ENCODE peak calls at places on chromosomes 13 and 19, in ten cellular contexts. L is tibial artery; I is ascending aorta; K is H9; Y is upper lobe of right lung; U is thoracic aorta; F is CD8-positive, alpha-beta memory T cell; X is CD8-positive, alpha-beta T cell; C is pancreas; J is heart right ventricle. R is an unnamed sample. For H3K4me1, the result is how much of the 10 kb centered on the place peaks cover.

GRCh38 chr19:57978586-57979289 is 4.4 kb upstream of the C19orf18 start:
- DNase-seq in L (no peak), I (no peak), K (no peak), Y (no peak), U (no peak), F (no peak), X (no peak), C (no peak), J (no peak), R (no peak)

GRCh38 chr19:20072936-20073335 is 4.9 kb upstream of the ZNF90 start:
- DNase-seq in L (no peak), I (no peak), K (no peak), Y (no peak), U (no peak), F (no peak), X (no peak), C (no peak), J (no peak), R (no peak)

GRCh38 chr19:38741670-38742069 is 2.6 kb downstream of the CAPN12 start:
- DNase-seq in L (no peak), I (no peak), K (no peak), Y (no peak), U (no peak), F (no peak), X (no peak), C (no peak), J (no peak), R (no peak)

GRCh38 chr13:21395953-21396352 is 63.1 kb downstream of the ZDHHC20 start:
- DNase-seq in L (no peak), I (no peak), K (no peak), Y (no peak), U (no peak), F (no peak), X (no peak), C (no peak), J (no peak), R (no peak)

GRCh38 chr19:33143897-33144405 is 12.0 kb downstream of the WDR88 start:
- DNase-seq in L (peak), I (no peak), K (peak), Y (peak), U (no peak), F (peak), X (peak), C (peak), J (peak), R (no peak)

GRCh38 chr19:42122691-42123607 is 9.3 kb downstream of the POU2F2 start:
- DNase-seq in L (no peak), I (no peak), K (no peak), Y (no peak), U (no peak), F (no peak), X (peak), C (no peak), J (no peak), R (no peak)

GRCh38 chr19:55156202-55157063 is 1.1 kb downstream of the TNNI3 start:
- DNase-seq in L (no peak), I (no peak), K (peak), Y (peak), U (no peak), F (peak), X (peak), C (peak), J (peak), R (no peak)

GRCh38 chr19:15291666-15292065 is 40.7 kb downstream of the BRD4 start:
- DNase-seq in L (no peak), I (no peak), K (no peak), Y (no peak), U (no peak), F (no peak), X (no peak), C (no peak), J (no peak), R (no peak)

GRCh38 chr19:13181747-13182388 is 31.7 kb downstream of the IER2 start:
- DNase-seq in L (peak), I (no peak), K (no peak), Y (peak), U (no peak), F (peak), X (peak), C (no peak), J (peak), R (no peak)

GRCh38 chr13:74205313-74205690 is 71.1 kb upstream of the KLF12 start:
- DNase-seq in L (no peak), I (no peak), K (no peak), Y (no peak), U (no peak), F (no peak), X (no peak), C (no peak), J (no peak), R (no peak)

GRCh38 chr13:44854264-44855060 is 134.8 kb downstream of the NUFIP1 start:
- DNase-seq in L (no peak), I (no peak), K (no peak), Y (peak), U (no peak), F (no peak), X (no peak), C (no peak), J (peak), R (no peak)

GRCh38 chr13:32824671-32825070 is 191.6 kb upstream of the KL start:
- DNase-seq in L (no peak), I (no peak), K (peak), Y (no peak), U (no peak), F (no peak), X (no peak), C (no peak), J (no peak), R (peak)

GRCh38 chr19:48194041-48194871 is 23.8 kb downstream of the ZSWIM9 start:
- DNase-seq in L (no peak), I (no peak), K (peak), Y (no peak), U (no peak), F (no peak), X (no peak), C (no peak), J (no peak), R (no peak)

GRCh38 chr19:1390594-1391423 is 7.1 kb downstream of the NDUFS7 start:
- DNase-seq in L (no peak), I (no peak), K (no peak), Y (no peak), U (no peak), F (no peak), X (no peak), C (peak), J (no peak), R (no peak)

GRCh38 chr13:48853381-48854102 is 122.2 kb upstream of the FNDC3A start:
- DNase-seq in L (no peak), I (no peak), K (no peak), Y (no peak), U (peak), F (no peak), X (no peak), C (no peak), J (no peak), R (no peak)

GRCh38 chr13:39571502-39572092 is 31.4 kb downstream of the LHFPL6 start:
- DNase-seq in L (no peak), I (no peak), K (no peak), Y (no peak), U (no peak), F (no peak), X (no peak), C (peak), J (peak), R (no peak)

GRCh38 chr13:28505543-28506135 is 10.7 kb upstream of the FLT1 start:
- DNase-seq in L (no peak), I (no peak), K (no peak), Y (no peak), U (no peak), F (no peak), X (no peak), C (no peak), J (no peak), R (no peak)

GRCh38 chr19:34960103-34960805 is 3.8 kb downstream of the ZNF792 start:
- DNase-seq in L (no peak), I (no peak), K (no peak), Y (no peak), U (no peak), F (no peak), X (no peak), C (no peak), J (no peak), R (no peak)

GRCh38 chr13:80901111-80902014 is 560.4 kb upstream of the SPRY2 start:
- DNase-seq in L (no peak), I (no peak), K (no peak), Y (no peak), U (no peak), F (no peak), X (no peak), C (no peak), J (no peak), R (no peak)

GRCh38 chr13:113373811-113374485 is 10.0 kb upstream of the GRTP1 start:
- DNase-seq in L (no peak), I (no peak), K (no peak), Y (no peak), U (no peak), F (no peak), X (no peak), C (no peak), J (no peak), R (no peak)

GRCh38 chr19:610801-611505 is 21.3 kb downstream of the HCN2 start:
- DNase-seq in L (no peak), I (no peak), K (no peak), Y (no peak), U (no peak), F (peak), X (peak), C (peak), J (peak), R (no peak)

GRCh38 chr19:48859711-48860572 is 8.5 kb downstream of the PLEKHA4 start:
- DNase-seq in L (no peak), I (no peak), K (peak), Y (peak), U (no peak), F (no peak), X (no peak), C (peak), J (no peak), R (no peak)

GRCh38 chr19:42117076-42117475 is 15.2 kb downstream of the POU2F2 start:
- DNase-seq in L (no peak), I (no peak), K (no peak), Y (no peak), U (no peak), F (no peak), X (no peak), C (no peak), J (no peak), R (no peak)

GRCh38 chr13:29519921-29520320 is 75.6 kb downstream of the SLC7A1 start:
- DNase-seq in L (no peak), I (no peak), K (no peak), Y (no peak), U (no peak), F (no peak), X (no peak), C (no peak), J (no peak), R (no peak)
- H3K27ac ChIP-seq in L (peak), I (no peak), K (no peak), Y (no peak), U (no peak), F (no peak), X (no peak), C (no peak), J (no peak), R (no peak)

GRCh38 chr19:43672061-43672679 is 2.2 kb upstream of the PLAUR start:
- DNase-seq in L (no peak), I (no peak), K (no peak), Y (no peak), U (no peak), F (no peak), X (no peak), C (no peak), J (no peak), R (no peak)

GRCh38 chr19:43674630-43674982 is 4.6 kb upstream of the PLAUR start:
- DNase-seq in L (no peak), I (no peak), K (no peak), Y (no peak), U (no peak), F (no peak), X (no peak), C (no peak), J (peak), R (no peak)

GRCh38 chr19:43675906-43676305 is 5.9 kb upstream of the PLAUR start:
- DNase-seq in L (no peak), I (no peak), K (no peak), Y (no peak), U (no peak), F (no peak), X (no peak), C (no peak), J (no peak), R (no peak)

GRCh38 chr19:43675269-43675879 is 5.4 kb upstream of the PLAUR start:
- DNase-seq in L (no peak), I (no peak), K (no peak), Y (no peak), U (no peak), F (no peak), X (no peak), C (no peak), J (no peak), R (no peak)

DNA sequence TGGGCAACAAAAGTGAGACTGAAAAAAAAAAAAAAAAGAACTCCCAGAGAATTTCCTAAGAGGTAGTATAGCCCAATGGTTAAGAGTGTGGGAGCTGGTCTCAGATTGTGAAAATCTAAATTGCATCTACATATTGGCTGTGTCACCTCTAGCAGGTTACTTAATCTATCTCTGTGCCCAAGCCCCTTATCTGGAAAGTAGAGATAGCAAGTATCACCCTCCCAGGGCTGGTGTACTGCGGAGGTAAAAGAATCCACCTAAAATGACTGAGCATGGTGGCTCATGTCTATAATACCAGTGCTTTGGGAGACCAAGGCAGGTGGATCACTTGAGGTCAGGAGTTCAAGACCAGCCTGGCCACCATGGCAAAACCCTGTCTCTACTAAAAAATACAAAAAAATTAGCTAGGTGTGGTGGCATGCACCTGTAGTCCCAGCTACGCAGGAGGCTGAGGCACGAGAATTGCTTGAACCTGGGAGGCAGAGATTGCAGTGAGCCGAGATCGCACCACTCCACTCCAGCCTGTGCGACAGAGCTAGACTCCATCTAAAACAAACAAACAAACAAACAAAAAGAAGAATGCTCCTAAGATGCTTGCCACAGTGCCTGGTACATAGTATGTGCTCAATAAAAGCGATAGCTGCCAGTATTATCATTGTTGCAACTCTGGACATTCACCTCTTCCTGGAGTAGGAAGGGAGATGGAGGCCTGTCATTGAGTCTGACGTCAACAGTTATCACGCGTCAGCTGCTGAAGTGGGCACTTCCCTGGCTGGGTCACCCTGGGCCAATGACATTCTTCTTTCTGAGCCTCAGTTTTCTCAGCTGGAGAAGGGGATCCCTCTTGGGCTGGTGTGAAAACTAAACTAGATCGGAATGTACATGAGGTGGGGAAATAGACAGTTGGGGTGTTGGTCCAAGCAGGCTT is 4.0 kb upstream of the PLAUR start:
- DNase-seq in L (no peak), I (no peak), K (no peak), Y (no peak), U (no peak), F (no peak), X (no peak), C (no peak), J (no peak), R (no peak)
- H3K4me1 ChIP-seq in L (under half), I (under half), K (under half), Y (under half), U (under half), F (under half), X (under half), C (under half), J (under half), R (under half)

GRCh38 chr19:3975637-3976087 is 4.8 kb upstream of the DAPK3 start:
- DNase-seq in L (no peak), I (no peak), K (peak), Y (no peak), U (no peak), F (no peak), X (no peak), C (no peak), J (no peak), R (no peak)
- H3K27ac ChIP-seq in L (no peak), I (no peak), K (no peak), Y (no peak), U (no peak), F (no peak), X (no peak), C (no peak), J (no peak), R (no peak)

DNA sequence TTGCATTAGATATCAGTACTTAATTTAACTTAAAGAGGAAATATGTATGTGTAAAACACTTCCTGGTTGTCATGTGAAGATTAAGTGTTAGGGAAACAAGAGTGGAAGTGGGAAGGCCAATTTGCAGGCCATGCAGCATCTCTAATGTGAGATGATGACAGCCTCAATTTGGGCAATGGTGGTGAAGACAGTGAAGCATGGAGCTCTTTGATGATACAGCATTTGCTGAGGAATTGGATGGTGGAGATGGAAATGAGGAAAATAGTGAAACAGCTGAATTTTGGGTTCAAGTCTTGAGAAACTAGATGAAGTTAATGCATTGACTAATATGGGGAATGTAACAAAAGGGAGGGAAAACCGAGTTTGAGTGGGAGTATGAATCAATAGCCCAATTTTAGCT is 231.7 kb upstream of the MIR17HG start:
- DNase-seq in L (no peak), I (no peak), K (no peak), Y (no peak), U (no peak), F (no peak), X (no peak), C (no peak), J (no peak), R (no peak)
- H3K4me1 ChIP-seq in L (under half), I (under half), K (under half), Y (under half), U (under half), F (under half), X (under half), C (under half), J (under half), R (under half)

R was measured in iPS DF 6.9.